ENCODE peak calls at places on chromosome 9, in four cellular contexts. C is neural crest cell, K is gastrocnemius medialis, P is GM12865. Y is an unnamed sample.

GRCh38 chr9:112868461-112868860 is 22.2 kb downstream of the SLC46A2 start:
- DNase-seq in C (no peak), K (no peak), P (no peak), Y (no peak)

GRCh38 chr9:130137870-130138653 is 34.1 kb upstream of the NCS1 start:
- DNase-seq in C (peak; percentile 28), K (no peak), P (no peak), Y (no peak)

GRCh38 chr9:134751630-134752029 is 110.0 kb downstream of the COL5A1 start:
- DNase-seq in C (no peak), K (no peak), P (no peak), Y (peak; percentile 78)

GRCh38 chr9:88696501-88696900 is 161.5 kb downstream of the NXNL2 start:
- DNase-seq in C (no peak), K (no peak), P (no peak), Y (no peak)

GRCh38 chr9:111944467-111944866 is 47.9 kb downstream of the UGCG start:
- DNase-seq in C (no peak), K (no peak), P (peak; percentile 37), Y (no peak)

GRCh38 chr9:89137548-89138462 is 40.8 kb downstream of the SHC3 start:
- DNase-seq in C (no peak), K (peak; percentile 35), P (no peak), Y (no peak)

GRCh38 chr9:13424204-13424603 is 144.7 kb upstream of the MPDZ start:
- DNase-seq in C (no peak), K (no peak), P (no peak), Y (no peak)

GRCh38 chr9:20028192-20028848 is 239.5 kb upstream of the SLC24A2 start:
- DNase-seq in C (no peak), K (no peak), P (no peak), Y (no peak)

GRCh38 chr9:90095682-90096081 is 490.9 kb downstream of the GADD45G start:
- DNase-seq in C (no peak), K (peak; percentile 26), P (peak; percentile 44), Y (peak; percentile 88)

GRCh38 chr9:36137392-36138004 is 965 bp downstream of the GLIPR2 start:
- DNase-seq in C (no peak), K (no peak), P (no peak), Y (no peak)

GRCh38 chr9:75909776-75910175 is 19.3 kb downstream of the PCSK5 start:
- DNase-seq in C (no peak), K (no peak), P (no peak), Y (no peak)

GRCh38 chr9:133686642-133687575 is 50.7 kb downstream of the DBH start:
- DNase-seq in C (no peak), K (no peak), P (no peak), Y (no peak)

GRCh38 chr9:20728493-20729220 is 44.6 kb downstream of the FOCAD start:
- DNase-seq in C (no peak), K (no peak), P (no peak), Y (no peak)

GRCh38 chr9:127778280-127779135 is at the start of gene SH2D3C:
- DNase-seq in C (no peak), K (no peak), P (peak; percentile 59), Y (no peak)

GRCh38 chr9:119375892-119376291 is 6.7 kb upstream of the BRINP1 start:
- DNase-seq in C (peak; percentile 44), K (no peak), P (peak; percentile 27), Y (no peak)

GRCh38 chr9:113934826-113935676 is 58.9 kb downstream of the ZNF618 start:
- DNase-seq in C (no peak), K (no peak), P (no peak), Y (no peak)

GRCh38 chr9:10612649-10613398 is at the start of gene PTPRD:
- DNase-seq in C (peak; percentile 43), K (no peak), P (peak; percentile 26), Y (peak; percentile 14)

GRCh38 chr9:656918-657583 is 184.4 kb upstream of the DMRT1 start:
- DNase-seq in C (no peak), K (no peak), P (no peak), Y (no peak)
- TF ChIP-seq CTCF in C (no peak), K (no peak), P (no peak), Y (no peak)

DNA sequence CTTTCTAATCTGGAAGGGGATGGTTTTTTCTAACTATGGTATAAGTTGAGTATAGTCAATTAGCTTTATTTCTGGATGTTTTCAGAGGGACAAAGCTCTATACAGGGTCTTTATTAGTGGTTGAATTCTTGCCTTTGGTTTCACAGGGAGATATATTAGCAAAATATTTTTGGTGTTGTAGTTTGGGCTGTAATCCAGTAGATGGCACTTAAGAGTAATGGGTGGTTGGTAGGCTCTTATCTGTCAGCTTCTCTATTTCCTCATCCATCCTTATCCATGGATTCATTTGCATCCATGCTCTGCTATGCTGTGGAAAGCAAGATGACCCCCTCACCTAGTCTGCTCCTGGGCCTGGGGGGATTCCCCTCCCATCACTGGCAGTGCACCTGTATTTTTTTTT is 363.6 kb upstream of the CYLC2 start:
- DNase-seq in C (no peak), K (no peak), P (peak; percentile 31), Y (no peak)
- TF ChIP-seq CTCF in C (peak; percentile 51), K (no peak), P (peak; percentile 53), Y (peak; percentile 13)

DNA sequence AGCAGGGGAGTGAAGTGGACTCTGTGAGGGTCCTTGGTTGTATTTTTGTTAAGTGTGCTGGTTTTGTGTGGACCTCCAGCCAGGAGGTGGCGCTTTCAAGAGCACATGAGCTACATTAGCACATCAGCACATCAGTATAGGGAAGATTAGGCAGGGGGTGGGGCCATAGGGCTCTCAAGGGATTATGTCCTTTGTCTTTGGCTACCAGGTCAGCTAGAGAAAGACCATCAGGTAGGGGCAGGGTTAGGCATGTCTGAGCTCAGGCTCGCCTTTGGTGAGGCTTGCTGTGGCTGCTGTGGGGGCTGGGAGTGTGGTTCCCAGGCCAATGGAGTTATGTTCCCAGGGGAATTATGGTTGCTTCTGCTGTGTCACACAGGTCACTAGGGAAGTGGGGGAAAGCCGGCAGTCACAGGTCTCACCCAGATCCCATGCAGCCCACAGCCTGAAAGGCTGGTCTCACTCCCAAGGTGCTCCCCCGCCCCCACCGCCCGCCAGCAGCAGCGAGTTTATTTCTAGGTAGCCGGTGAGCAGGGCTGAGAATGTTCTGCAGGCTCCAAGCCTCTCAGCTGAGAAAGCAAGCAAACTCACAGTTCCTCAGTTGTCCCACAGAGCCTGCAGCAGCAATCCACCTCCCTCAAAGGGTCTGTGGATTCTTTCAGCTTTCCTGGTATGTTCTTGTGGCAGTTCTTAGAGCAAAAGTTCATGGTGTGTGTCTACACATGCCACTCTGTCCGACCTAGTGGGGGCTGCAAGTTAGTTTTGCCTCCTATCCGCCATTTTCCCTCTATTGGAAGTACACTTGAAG is 13.7 kb downstream of the OR1J1 start:
- DNase-seq in C (no peak), K (no peak), P (peak; percentile 63), Y (no peak)
- TF ChIP-seq CTCF in C (no peak), K (no peak), P (peak; percentile 26), Y (no peak)

GRCh38 chr9:132312873-132313272 is 41.9 kb downstream of the SETX start:
- DNase-seq in C (no peak), K (no peak), P (no peak), Y (no peak)
- TF ChIP-seq CTCF in C (peak; percentile 53), K (no peak), P (no peak), Y (no peak)

GRCh38 chr9:136949817-136950655 is 2.0 kb upstream of the LCN12 start:
- DNase-seq in C (peak; percentile 83), K (peak; percentile 96), P (peak; percentile 97), Y (peak; percentile 100)
- TF ChIP-seq CTCF in C (peak; percentile 29), K (peak; percentile 37), P (peak; percentile 6), Y (no peak)

GRCh38 chr9:122134822-122135528 is 24.6 kb downstream of the NDUFA8 start:
- DNase-seq in C (no peak), K (no peak), P (no peak), Y (no peak)
- TF ChIP-seq CTCF in C (no peak), K (no peak), P (no peak), Y (no peak)

Y was measured in D721Med.